ENCODE peak calls at places on chromosome 20, in five cellular contexts. One of them, this sample, is unnamed.

GRCh38 chr20:37917436-37917835 is 14.5 kb downstream of the VSTM2L start:
- DNase-seq in GM12878: no peak
- DNase-seq in GM23338: no peak
- DNase-seq in mesenchymal stem cell: no peak
- DNase-seq in fibroblast of lung: no peak
- DNase-seq in this sample: no peak

GRCh38 chr20:35845561-35845960 is 73.7 kb downstream of the PHF20 start:
- DNase-seq in GM23338: no peak
- DNase-seq in mesenchymal stem cell: no peak
- DNase-seq in fibroblast of lung: peak
- DNase-seq in GM12878: no peak
- DNase-seq in this sample: peak

GRCh38 chr20:8951136-8951535 is 117.8 kb upstream of the PLCB4 start:
- DNase-seq in GM12878: no peak
- DNase-seq in GM23338: no peak
- DNase-seq in mesenchymal stem cell: no peak
- DNase-seq in fibroblast of lung: no peak
- DNase-seq in this sample: no peak

GRCh38 chr20:58640446-58640845 is 10.6 kb upstream of the STX16 start:
- DNase-seq in GM23338: no peak
- DNase-seq in GM12878: no peak
- DNase-seq in fibroblast of lung: peak
- DNase-seq in mesenchymal stem cell: peak
- DNase-seq in this sample: peak

GRCh38 chr20:15455279-15455678 is 1117.9 kb upstream of the FLRT3 start:
- DNase-seq in mesenchymal stem cell: no peak
- DNase-seq in GM23338: no peak
- DNase-seq in GM12878: no peak
- DNase-seq in fibroblast of lung: no peak
- DNase-seq in this sample: no peak

GRCh38 chr20:19889011-19889953 is 127.9 kb upstream of the NAA20 start:
- DNase-seq in GM23338: peak
- DNase-seq in GM12878: no peak
- DNase-seq in fibroblast of lung: peak
- DNase-seq in mesenchymal stem cell: peak
- DNase-seq in this sample: peak

GRCh38 chr20:40393161-40393560 is 295.9 kb downstream of the MAFB start:
- DNase-seq in GM23338: peak
- DNase-seq in GM12878: no peak
- DNase-seq in fibroblast of lung: no peak
- DNase-seq in mesenchymal stem cell: no peak
- DNase-seq in this sample: no peak

GRCh38 chr20:14234666-14235295 is 102.6 kb downstream of the FLRT3 start:
- DNase-seq in mesenchymal stem cell: peak
- DNase-seq in GM23338: no peak
- DNase-seq in GM12878: no peak
- DNase-seq in fibroblast of lung: peak
- DNase-seq in this sample: peak

GRCh38 chr20:32091888-32092346 is 17.6 kb upstream of the TM9SF4 start:
- DNase-seq in GM12878: no peak
- DNase-seq in fibroblast of lung: peak
- DNase-seq in mesenchymal stem cell: peak
- DNase-seq in GM23338: peak
- DNase-seq in this sample: peak

GRCh38 chr20:49380245-49380875 is 102.1 kb downstream of the KCNB1 start:
- DNase-seq in fibroblast of lung: no peak
- DNase-seq in mesenchymal stem cell: no peak
- DNase-seq in GM23338: peak
- DNase-seq in GM12878: no peak
- DNase-seq in this sample: no peak

GRCh38 chr20:17457064-17457463 is 74.1 kb downstream of the BFSP1 start:
- DNase-seq in mesenchymal stem cell: no peak
- DNase-seq in fibroblast of lung: no peak
- DNase-seq in GM12878: no peak
- DNase-seq in GM23338: no peak
- DNase-seq in this sample: no peak

GRCh38 chr20:11130554-11131166 is 456.9 kb upstream of the JAG1 start:
- DNase-seq in GM23338: no peak
- DNase-seq in GM12878: peak
- DNase-seq in fibroblast of lung: no peak
- DNase-seq in mesenchymal stem cell: no peak
- DNase-seq in this sample: no peak

GRCh38 chr20:36482044-36482473 is 59.3 kb upstream of the MYL9 start:
- DNase-seq in GM12878: no peak
- DNase-seq in GM23338: no peak
- DNase-seq in mesenchymal stem cell: no peak
- DNase-seq in fibroblast of lung: no peak
- DNase-seq in this sample: no peak

GRCh38 chr20:51400051-51400926 is 142.2 kb downstream of the NFATC2 start:
- DNase-seq in GM23338: no peak
- DNase-seq in fibroblast of lung: no peak
- DNase-seq in GM12878: peak
- DNase-seq in mesenchymal stem cell: no peak
- DNase-seq in this sample: no peak

GRCh38 chr20:34014878-34015277 is 21.2 kb downstream of the RALY start:
- DNase-seq in GM12878: no peak
- DNase-seq in mesenchymal stem cell: no peak
- DNase-seq in fibroblast of lung: no peak
- DNase-seq in GM23338: no peak
- DNase-seq in this sample: no peak

GRCh38 chr20:50013976-50014375 is 31.2 kb downstream of the SNAI1 start:
- DNase-seq in fibroblast of lung: no peak
- DNase-seq in mesenchymal stem cell: no peak
- DNase-seq in GM12878: no peak
- DNase-seq in GM23338: no peak
- DNase-seq in this sample: no peak

GRCh38 chr20:3874194-3874824 is 14.9 kb upstream of the PANK2 start:
- DNase-seq in GM23338: no peak
- DNase-seq in GM12878: no peak
- DNase-seq in fibroblast of lung: peak
- DNase-seq in mesenchymal stem cell: no peak
- DNase-seq in this sample: no peak

GRCh38 chr20:61973515-61974356 is 91.9 kb downstream of the TAF4 start:
- DNase-seq in GM12878: no peak
- DNase-seq in GM23338: peak
- DNase-seq in fibroblast of lung: no peak
- DNase-seq in mesenchymal stem cell: no peak
- DNase-seq in this sample: no peak

GRCh38 chr20:23397961-23398360 is 23.3 kb downstream of the NAPB start:
- DNase-seq in GM12878: no peak
- DNase-seq in fibroblast of lung: peak
- DNase-seq in mesenchymal stem cell: peak
- DNase-seq in GM23338: no peak
- DNase-seq in this sample: peak

GRCh38 chr20:23349338-23350006 is 1.1 kb upstream of the NXT1 start:
- DNase-seq in GM23338: peak
- DNase-seq in fibroblast of lung: no peak
- DNase-seq in GM12878: no peak
- DNase-seq in mesenchymal stem cell: no peak
- DNase-seq in this sample: no peak

GRCh38 chr20:22795897-22796296 is 211.5 kb upstream of the FOXA2 start:
- DNase-seq in mesenchymal stem cell: peak
- DNase-seq in GM12878: no peak
- DNase-seq in GM23338: no peak
- DNase-seq in fibroblast of lung: peak
- DNase-seq in this sample: peak

GRCh38 chr20:3818155-3819151 is 1.9 kb upstream of the AP5S1 start:
- DNase-seq in GM23338: peak
- DNase-seq in GM12878: no peak
- DNase-seq in fibroblast of lung: peak
- DNase-seq in mesenchymal stem cell: peak
- DNase-seq in this sample: peak

GRCh38 chr20:63009988-63010769 is 3.4 kb upstream of the BHLHE23 start:
- DNase-seq in GM12878: peak
- DNase-seq in mesenchymal stem cell: no peak
- DNase-seq in GM23338: no peak
- DNase-seq in fibroblast of lung: peak
- DNase-seq in this sample: peak
- H2AFZ ChIP-seq in GM12878: no peak
- H2AFZ ChIP-seq in mesenchymal stem cell: no peak
- H2AFZ ChIP-seq in GM23338: no peak
- H2AFZ ChIP-seq in fibroblast of lung: no peak
- H2AFZ ChIP-seq in this sample: peak

GRCh38 chr20:6784767-6785166 is 17.3 kb downstream of the BMP2 start:
- DNase-seq in GM23338: no peak
- DNase-seq in fibroblast of lung: no peak
- DNase-seq in mesenchymal stem cell: no peak
- DNase-seq in GM12878: no peak
- DNase-seq in this sample: no peak

GRCh38 chr20:6780414-6780813 is 12.9 kb downstream of the BMP2 start:
- DNase-seq in mesenchymal stem cell: no peak
- DNase-seq in GM23338: no peak
- DNase-seq in GM12878: no peak
- DNase-seq in fibroblast of lung: no peak
- DNase-seq in this sample: no peak

GRCh38 chr20:6786548-6786947 is 19.1 kb downstream of the BMP2 start:
- DNase-seq in fibroblast of lung: no peak
- DNase-seq in GM12878: no peak
- DNase-seq in mesenchymal stem cell: no peak
- DNase-seq in GM23338: no peak
- DNase-seq in this sample: no peak

GRCh38 chr20:6783752-6784725 is 16.6 kb downstream of the BMP2 start:
- DNase-seq in fibroblast of lung: peak
- DNase-seq in mesenchymal stem cell: peak
- DNase-seq in GM12878: no peak
- DNase-seq in GM23338: no peak
- DNase-seq in this sample: peak
- H2AFZ ChIP-seq in fibroblast of lung: no peak
- H2AFZ ChIP-seq in mesenchymal stem cell: no peak
- H2AFZ ChIP-seq in GM12878: no peak
- H2AFZ ChIP-seq in GM23338: no peak
- H2AFZ ChIP-seq in this sample: no peak

GRCh38 chr20:52593634-52594033 is 378.5 kb upstream of the TSHZ2 start:
- DNase-seq in GM23338: no peak
- DNase-seq in fibroblast of lung: no peak
- DNase-seq in mesenchymal stem cell: no peak
- DNase-seq in GM12878: no peak
- DNase-seq in this sample: no peak

GRCh38 chr20:52598306-52598705 is 373.9 kb upstream of the TSHZ2 start:
- DNase-seq in GM12878: no peak
- DNase-seq in mesenchymal stem cell: no peak
- DNase-seq in GM23338: no peak
- DNase-seq in fibroblast of lung: no peak
- DNase-seq in this sample: no peak

GRCh38 chr20:52592567-52592966 is 379.6 kb upstream of the TSHZ2 start:
- DNase-seq in GM23338: no peak
- DNase-seq in GM12878: no peak
- DNase-seq in fibroblast of lung: no peak
- DNase-seq in mesenchymal stem cell: no peak
- DNase-seq in this sample: no peak

GRCh38 chr20:52595492-52595891 is 376.7 kb upstream of the TSHZ2 start:
- DNase-seq in GM12878: no peak
- DNase-seq in mesenchymal stem cell: no peak
- DNase-seq in fibroblast of lung: no peak
- DNase-seq in GM23338: no peak
- DNase-seq in this sample: no peak

DNA sequence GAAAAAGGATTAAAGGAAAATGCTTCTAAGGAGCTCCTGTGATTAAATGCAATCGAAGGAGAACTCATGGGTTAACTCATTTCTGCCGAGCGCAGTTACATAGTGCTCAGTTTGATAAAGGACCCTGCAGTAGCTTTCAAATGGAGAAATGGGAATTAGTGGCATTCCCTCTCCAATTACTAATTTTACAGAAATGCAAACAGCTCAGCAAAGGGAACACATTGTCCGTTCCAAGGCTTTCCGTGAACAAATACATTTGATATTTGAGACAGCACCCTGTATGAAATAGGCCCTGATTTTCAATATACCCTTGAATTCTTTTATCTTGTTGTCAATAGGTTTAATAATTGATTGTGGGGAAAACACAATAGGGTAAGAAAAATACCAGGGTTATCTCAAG is 375.9 kb upstream of the TSHZ2 start:
- DNase-seq in GM12878: no peak
- DNase-seq in mesenchymal stem cell: no peak
- DNase-seq in fibroblast of lung: no peak
- DNase-seq in GM23338: no peak
- DNase-seq in this sample: no peak
- H2AFZ ChIP-seq in GM12878: no peak
- H2AFZ ChIP-seq in mesenchymal stem cell: no peak
- H2AFZ ChIP-seq in fibroblast of lung: no peak
- H2AFZ ChIP-seq in GM23338: no peak
- H2AFZ ChIP-seq in this sample: no peak

GRCh38 chr20:56872620-56873458 is 243.7 kb downstream of the TFAP2C start:
- DNase-seq in GM23338: no peak
- DNase-seq in mesenchymal stem cell: no peak
- DNase-seq in fibroblast of lung: no peak
- DNase-seq in GM12878: no peak
- DNase-seq in this sample: no peak
- H2AFZ ChIP-seq in GM23338: no peak
- H2AFZ ChIP-seq in mesenchymal stem cell: no peak
- H2AFZ ChIP-seq in fibroblast of lung: no peak
- H2AFZ ChIP-seq in GM12878: no peak
- H2AFZ ChIP-seq in this sample: no peak

This sample was measured in astrocyte.